ENCODE peak calls at places on chromosome X, in five cellular contexts. One of them, this sample, is unnamed.

GRCh38 chrX:28550331-28550872 is 36.8 kb upstream of the IL1RAPL1 start:
- DNase-seq in substantia nigra: no peak
- DNase-seq in GM23248: no peak
- DNase-seq in HTR-8/SVneo: no peak
- DNase-seq in activated CD4-positive, alpha-beta T cell treated with anti-CD3 and anti-CD28 coated beads, Interleukin-2, amount 10 ng/mL, durations not matched to agents 24 days and 14 days: no peak
- DNase-seq in this sample: no peak

GRCh38 chrX:275967-276587 is 5.1 kb upstream of the PLCXD1 start:
- DNase-seq in activated CD4-positive, alpha-beta T cell treated with anti-CD3 and anti-CD28 coated beads, Interleukin-2, amount 10 ng/mL, durations not matched to agents 24 days and 14 days: peak; percentile 81
- DNase-seq in substantia nigra: no peak
- DNase-seq in HTR-8/SVneo: no peak
- DNase-seq in GM23248: peak; percentile 70
- DNase-seq in this sample: peak; percentile 39

GRCh38 chrX:103310592-103311400 is at the start of gene BEX2:
- DNase-seq in GM23248: peak; percentile 40
- DNase-seq in activated CD4-positive, alpha-beta T cell treated with anti-CD3 and anti-CD28 coated beads, Interleukin-2, amount 10 ng/mL, durations not matched to agents 24 days and 14 days: peak; percentile 93
- DNase-seq in HTR-8/SVneo: peak; percentile 41
- DNase-seq in substantia nigra: peak; percentile 69
- DNase-seq in this sample: peak; percentile 9

GRCh38 chrX:123580871-123581270 is 152.0 kb downstream of the THOC2 start:
- DNase-seq in GM23248: no peak
- DNase-seq in HTR-8/SVneo: no peak
- DNase-seq in activated CD4-positive, alpha-beta T cell treated with anti-CD3 and anti-CD28 coated beads, Interleukin-2, amount 10 ng/mL, durations not matched to agents 24 days and 14 days: no peak
- DNase-seq in substantia nigra: no peak
- DNase-seq in this sample: no peak

GRCh38 chrX:107716816-107717700 is 58.5 kb downstream of the TSC22D3 start:
- DNase-seq in HTR-8/SVneo: no peak
- DNase-seq in GM23248: peak; percentile 82
- DNase-seq in substantia nigra: peak; percentile 68
- DNase-seq in activated CD4-positive, alpha-beta T cell treated with anti-CD3 and anti-CD28 coated beads, Interleukin-2, amount 10 ng/mL, durations not matched to agents 24 days and 14 days: peak; percentile 96
- DNase-seq in this sample: peak; percentile 93

GRCh38 chrX:119147486-119147885 is 19.9 kb upstream of the KIAA1210 start:
- DNase-seq in GM23248: no peak
- DNase-seq in HTR-8/SVneo: no peak
- DNase-seq in substantia nigra: no peak
- DNase-seq in activated CD4-positive, alpha-beta T cell treated with anti-CD3 and anti-CD28 coated beads, Interleukin-2, amount 10 ng/mL, durations not matched to agents 24 days and 14 days: no peak
- DNase-seq in this sample: no peak

GRCh38 chrX:102746134-102746584 is 25.6 kb downstream of the GPRASP3 start:
- DNase-seq in HTR-8/SVneo: no peak
- DNase-seq in activated CD4-positive, alpha-beta T cell treated with anti-CD3 and anti-CD28 coated beads, Interleukin-2, amount 10 ng/mL, durations not matched to agents 24 days and 14 days: peak; percentile 64
- DNase-seq in substantia nigra: no peak
- DNase-seq in GM23248: peak; percentile 67
- DNase-seq in this sample: peak; percentile 10

GRCh38 chrX:12791253-12792228 is at the start of gene PRPS2:
- DNase-seq in HTR-8/SVneo: peak; percentile 43
- DNase-seq in substantia nigra: peak; percentile 27
- DNase-seq in activated CD4-positive, alpha-beta T cell treated with anti-CD3 and anti-CD28 coated beads, Interleukin-2, amount 10 ng/mL, durations not matched to agents 24 days and 14 days: peak; percentile 92
- DNase-seq in GM23248: peak; percentile 56
- DNase-seq in this sample: peak; percentile 51

GRCh38 chrX:124256209-124256608 is 76.3 kb upstream of the TEX13D start:
- DNase-seq in HTR-8/SVneo: no peak
- DNase-seq in GM23248: peak; percentile 86
- DNase-seq in substantia nigra: no peak
- DNase-seq in activated CD4-positive, alpha-beta T cell treated with anti-CD3 and anti-CD28 coated beads, Interleukin-2, amount 10 ng/mL, durations not matched to agents 24 days and 14 days: no peak
- DNase-seq in this sample: no peak

GRCh38 chrX:57104921-57105398 is 16.4 kb downstream of the SPIN2B start:
- DNase-seq in HTR-8/SVneo: no peak
- DNase-seq in activated CD4-positive, alpha-beta T cell treated with anti-CD3 and anti-CD28 coated beads, Interleukin-2, amount 10 ng/mL, durations not matched to agents 24 days and 14 days: no peak
- DNase-seq in substantia nigra: no peak
- DNase-seq in GM23248: no peak
- DNase-seq in this sample: no peak

GRCh38 chrX:78330540-78330939 is 3.1 kb upstream of the CYSLTR1 start:
- DNase-seq in HTR-8/SVneo: no peak
- DNase-seq in activated CD4-positive, alpha-beta T cell treated with anti-CD3 and anti-CD28 coated beads, Interleukin-2, amount 10 ng/mL, durations not matched to agents 24 days and 14 days: no peak
- DNase-seq in GM23248: no peak
- DNase-seq in substantia nigra: no peak
- DNase-seq in this sample: no peak

GRCh38 chrX:5380426-5380825 is 848.2 kb downstream of the NLGN4X start:
- DNase-seq in HTR-8/SVneo: no peak
- DNase-seq in substantia nigra: no peak
- DNase-seq in GM23248: no peak
- DNase-seq in activated CD4-positive, alpha-beta T cell treated with anti-CD3 and anti-CD28 coated beads, Interleukin-2, amount 10 ng/mL, durations not matched to agents 24 days and 14 days: no peak
- DNase-seq in this sample: no peak

GRCh38 chrX:130224810-130225209 is 43.9 kb downstream of the ZNF280C start:
- DNase-seq in GM23248: peak; percentile 5
- DNase-seq in HTR-8/SVneo: no peak
- DNase-seq in activated CD4-positive, alpha-beta T cell treated with anti-CD3 and anti-CD28 coated beads, Interleukin-2, amount 10 ng/mL, durations not matched to agents 24 days and 14 days: no peak
- DNase-seq in substantia nigra: no peak
- DNase-seq in this sample: peak; percentile 38

GRCh38 chrX:31070057-31070468 is 1.8 kb downstream of the FTHL17 start:
- DNase-seq in GM23248: no peak
- DNase-seq in HTR-8/SVneo: no peak
- DNase-seq in substantia nigra: no peak
- DNase-seq in activated CD4-positive, alpha-beta T cell treated with anti-CD3 and anti-CD28 coated beads, Interleukin-2, amount 10 ng/mL, durations not matched to agents 24 days and 14 days: peak; percentile 56
- DNase-seq in this sample: no peak

GRCh38 chrX:107571296-107571998 is 56.9 kb upstream of the PRPS1 start:
- DNase-seq in substantia nigra: no peak
- DNase-seq in activated CD4-positive, alpha-beta T cell treated with anti-CD3 and anti-CD28 coated beads, Interleukin-2, amount 10 ng/mL, durations not matched to agents 24 days and 14 days: no peak
- DNase-seq in GM23248: peak; percentile 93
- DNase-seq in HTR-8/SVneo: no peak
- DNase-seq in this sample: peak; percentile 78

GRCh38 chrX:155235891-155236290 is 19.6 kb downstream of the VBP1 start:
- DNase-seq in activated CD4-positive, alpha-beta T cell treated with anti-CD3 and anti-CD28 coated beads, Interleukin-2, amount 10 ng/mL, durations not matched to agents 24 days and 14 days: no peak
- DNase-seq in HTR-8/SVneo: no peak
- DNase-seq in substantia nigra: no peak
- DNase-seq in GM23248: no peak
- DNase-seq in this sample: no peak

GRCh38 chrX:115968436-115969252 is 201.9 kb upstream of the AGTR2 start:
- DNase-seq in substantia nigra: peak; percentile 17
- DNase-seq in HTR-8/SVneo: peak; percentile 29
- DNase-seq in GM23248: peak; percentile 64
- DNase-seq in activated CD4-positive, alpha-beta T cell treated with anti-CD3 and anti-CD28 coated beads, Interleukin-2, amount 10 ng/mL, durations not matched to agents 24 days and 14 days: no peak
- DNase-seq in this sample: peak; percentile 20

GRCh38 chrX:17596051-17596450 is 141.2 kb upstream of the SCML1 start:
- DNase-seq in activated CD4-positive, alpha-beta T cell treated with anti-CD3 and anti-CD28 coated beads, Interleukin-2, amount 10 ng/mL, durations not matched to agents 24 days and 14 days: no peak
- DNase-seq in HTR-8/SVneo: no peak
- DNase-seq in GM23248: no peak
- DNase-seq in substantia nigra: no peak
- DNase-seq in this sample: peak; percentile 22